ENCODE peak calls at places on chromosomes 5 and 9, in ten cellular contexts. One of them, this sample, is unnamed.

GRCh38 chr5:105924366-105924765 is 1746.4 kb downstream of the EFNA5 start:
- DNase-seq in suprapubic skin: no peak
- DNase-seq in WERI-Rb-1: no peak
- DNase-seq in HepG2: no peak
- DNase-seq in kidney: no peak
- DNase-seq in psoas muscle: no peak
- DNase-seq in upper lobe of right lung: no peak
- DNase-seq in NB4: no peak
- DNase-seq in ovary: no peak
- DNase-seq in GM23248: peak
- DNase-seq in this sample: no peak

GRCh38 chr5:52469835-52470234 is 317.9 kb upstream of the ITGA1 start:
- DNase-seq in suprapubic skin: no peak
- DNase-seq in WERI-Rb-1: no peak
- DNase-seq in HepG2: no peak
- DNase-seq in kidney: no peak
- DNase-seq in psoas muscle: no peak
- DNase-seq in upper lobe of right lung: no peak
- DNase-seq in NB4: peak
- DNase-seq in ovary: no peak
- DNase-seq in GM23248: no peak
- DNase-seq in this sample: no peak

GRCh38 chr9:124040186-124040920 is 28.8 kb downstream of the LHX2 start:
- DNase-seq in suprapubic skin: no peak
- DNase-seq in WERI-Rb-1: peak
- DNase-seq in HepG2: no peak
- DNase-seq in kidney: no peak
- DNase-seq in psoas muscle: no peak
- DNase-seq in upper lobe of right lung: no peak
- DNase-seq in NB4: peak
- DNase-seq in ovary: no peak
- DNase-seq in GM23248: peak
- DNase-seq in this sample: no peak

GRCh38 chr5:143554194-143554717 is 150.8 kb upstream of the NR3C1 start:
- DNase-seq in suprapubic skin: no peak
- DNase-seq in WERI-Rb-1: no peak
- DNase-seq in HepG2: no peak
- DNase-seq in kidney: no peak
- DNase-seq in psoas muscle: no peak
- DNase-seq in upper lobe of right lung: no peak
- DNase-seq in NB4: peak
- DNase-seq in ovary: no peak
- DNase-seq in GM23248: peak
- DNase-seq in this sample: no peak

GRCh38 chr5:94627191-94627590 is 8.7 kb downstream of the SLF1 start:
- DNase-seq in suprapubic skin: no peak
- DNase-seq in WERI-Rb-1: no peak
- DNase-seq in HepG2: no peak
- DNase-seq in kidney: no peak
- DNase-seq in psoas muscle: no peak
- DNase-seq in upper lobe of right lung: no peak
- DNase-seq in NB4: no peak
- DNase-seq in ovary: no peak
- DNase-seq in GM23248: no peak
- DNase-seq in this sample: no peak

GRCh38 chr9:89994988-89995613 is 390.3 kb downstream of the GADD45G start:
- DNase-seq in suprapubic skin: no peak
- DNase-seq in WERI-Rb-1: no peak
- DNase-seq in HepG2: peak
- DNase-seq in kidney: no peak
- DNase-seq in psoas muscle: no peak
- DNase-seq in upper lobe of right lung: no peak
- DNase-seq in NB4: peak
- DNase-seq in ovary: peak
- DNase-seq in GM23248: no peak
- DNase-seq in this sample: no peak

GRCh38 chr5:158609729-158610128 is 490.0 kb downstream of the EBF1 start:
- DNase-seq in suprapubic skin: no peak
- DNase-seq in WERI-Rb-1: no peak
- DNase-seq in HepG2: no peak
- DNase-seq in kidney: no peak
- DNase-seq in psoas muscle: no peak
- DNase-seq in upper lobe of right lung: no peak
- DNase-seq in NB4: no peak
- DNase-seq in ovary: no peak
- DNase-seq in GM23248: peak
- DNase-seq in this sample: no peak

GRCh38 chr5:141514330-141515111 is 25.6 kb downstream of the PCDHGC5 start:
- DNase-seq in suprapubic skin: no peak
- DNase-seq in WERI-Rb-1: no peak
- DNase-seq in HepG2: no peak
- DNase-seq in kidney: no peak
- DNase-seq in psoas muscle: peak
- DNase-seq in upper lobe of right lung: no peak
- DNase-seq in NB4: no peak
- DNase-seq in ovary: no peak
- DNase-seq in GM23248: peak
- DNase-seq in this sample: no peak

GRCh38 chr9:16429671-16430070 is 440.8 kb downstream of the BNC2 start:
- DNase-seq in suprapubic skin: no peak
- DNase-seq in WERI-Rb-1: peak
- DNase-seq in HepG2: no peak
- DNase-seq in kidney: no peak
- DNase-seq in psoas muscle: no peak
- DNase-seq in upper lobe of right lung: no peak
- DNase-seq in NB4: no peak
- DNase-seq in ovary: no peak
- DNase-seq in GM23248: no peak
- DNase-seq in this sample: no peak

GRCh38 chr5:24509943-24510342 is 134.8 kb downstream of the CDH10 start:
- DNase-seq in suprapubic skin: no peak
- DNase-seq in WERI-Rb-1: no peak
- DNase-seq in HepG2: no peak
- DNase-seq in kidney: no peak
- DNase-seq in psoas muscle: no peak
- DNase-seq in upper lobe of right lung: no peak
- DNase-seq in NB4: no peak
- DNase-seq in ovary: no peak
- DNase-seq in GM23248: no peak
- DNase-seq in this sample: no peak

GRCh38 chr9:94888775-94889174 is 162.3 kb downstream of the AOPEP start:
- DNase-seq in suprapubic skin: no peak
- DNase-seq in WERI-Rb-1: no peak
- DNase-seq in HepG2: no peak
- DNase-seq in kidney: no peak
- DNase-seq in psoas muscle: no peak
- DNase-seq in upper lobe of right lung: no peak
- DNase-seq in NB4: no peak
- DNase-seq in ovary: no peak
- DNase-seq in GM23248: no peak
- DNase-seq in this sample: no peak

GRCh38 chr9:134045841-134046544 is 20.7 kb downstream of the BRD3OS start:
- DNase-seq in suprapubic skin: no peak
- DNase-seq in WERI-Rb-1: no peak
- DNase-seq in HepG2: no peak
- DNase-seq in kidney: peak
- DNase-seq in psoas muscle: peak
- DNase-seq in upper lobe of right lung: no peak
- DNase-seq in NB4: no peak
- DNase-seq in ovary: no peak
- DNase-seq in GM23248: no peak
- DNase-seq in this sample: no peak

GRCh38 chr5:62475072-62475471 is 62.5 kb downstream of the IPO11 start:
- DNase-seq in suprapubic skin: no peak
- DNase-seq in WERI-Rb-1: no peak
- DNase-seq in HepG2: no peak
- DNase-seq in kidney: no peak
- DNase-seq in psoas muscle: peak
- DNase-seq in upper lobe of right lung: no peak
- DNase-seq in NB4: peak
- DNase-seq in ovary: no peak
- DNase-seq in GM23248: peak
- DNase-seq in this sample: no peak

GRCh38 chr9:36141288-36141687 is 4.8 kb downstream of the GLIPR2 start:
- DNase-seq in suprapubic skin: no peak
- DNase-seq in WERI-Rb-1: no peak
- DNase-seq in HepG2: no peak
- DNase-seq in kidney: peak
- DNase-seq in psoas muscle: no peak
- DNase-seq in upper lobe of right lung: no peak
- DNase-seq in NB4: no peak
- DNase-seq in ovary: no peak
- DNase-seq in GM23248: peak
- DNase-seq in this sample: no peak

GRCh38 chr5:90383903-90384302 is 25.7 kb downstream of the CETN3 start:
- DNase-seq in suprapubic skin: no peak
- DNase-seq in WERI-Rb-1: no peak
- DNase-seq in HepG2: no peak
- DNase-seq in kidney: no peak
- DNase-seq in psoas muscle: no peak
- DNase-seq in upper lobe of right lung: no peak
- DNase-seq in NB4: no peak
- DNase-seq in ovary: no peak
- DNase-seq in GM23248: no peak
- DNase-seq in this sample: no peak
- H3K4me3 ChIP-seq in suprapubic skin: no peak
- H3K4me3 ChIP-seq in WERI-Rb-1: no peak
- H3K4me3 ChIP-seq in HepG2: no peak
- H3K4me3 ChIP-seq in kidney: no peak
- H3K4me3 ChIP-seq in psoas muscle: no peak
- H3K4me3 ChIP-seq in upper lobe of right lung: no peak
- H3K4me3 ChIP-seq in NB4: no peak
- H3K4me3 ChIP-seq in ovary: no peak
- H3K4me3 ChIP-seq in GM23248: no peak
- H3K4me3 ChIP-seq in this sample: no peak

GRCh38 chr5:139696167-139696893 is 48.2 kb downstream of the CXXC5 start:
- DNase-seq in suprapubic skin: no peak
- DNase-seq in WERI-Rb-1: no peak
- DNase-seq in HepG2: no peak
- DNase-seq in kidney: no peak
- DNase-seq in psoas muscle: no peak
- DNase-seq in upper lobe of right lung: no peak
- DNase-seq in NB4: no peak
- DNase-seq in ovary: no peak
- DNase-seq in GM23248: peak
- DNase-seq in this sample: no peak
- H3K4me3 ChIP-seq in suprapubic skin: peak
- H3K4me3 ChIP-seq in WERI-Rb-1: peak
- H3K4me3 ChIP-seq in HepG2: peak
- H3K4me3 ChIP-seq in kidney: peak
- H3K4me3 ChIP-seq in psoas muscle: peak
- H3K4me3 ChIP-seq in upper lobe of right lung: peak
- H3K4me3 ChIP-seq in NB4: no peak
- H3K4me3 ChIP-seq in ovary: peak
- H3K4me3 ChIP-seq in GM23248: peak
- H3K4me3 ChIP-seq in this sample: no peak

GRCh38 chr9:86924206-86924605 is 23.1 kb downstream of the GAS1 start:
- DNase-seq in suprapubic skin: no peak
- DNase-seq in WERI-Rb-1: no peak
- DNase-seq in HepG2: no peak
- DNase-seq in kidney: no peak
- DNase-seq in psoas muscle: no peak
- DNase-seq in upper lobe of right lung: no peak
- DNase-seq in NB4: no peak
- DNase-seq in ovary: no peak
- DNase-seq in GM23248: no peak
- DNase-seq in this sample: no peak
- H3K4me3 ChIP-seq in suprapubic skin: no peak
- H3K4me3 ChIP-seq in WERI-Rb-1: no peak
- H3K4me3 ChIP-seq in HepG2: no peak
- H3K4me3 ChIP-seq in kidney: no peak
- H3K4me3 ChIP-seq in psoas muscle: no peak
- H3K4me3 ChIP-seq in upper lobe of right lung: no peak
- H3K4me3 ChIP-seq in NB4: no peak
- H3K4me3 ChIP-seq in ovary: no peak
- H3K4me3 ChIP-seq in GM23248: no peak
- H3K4me3 ChIP-seq in this sample: no peak

DNA sequence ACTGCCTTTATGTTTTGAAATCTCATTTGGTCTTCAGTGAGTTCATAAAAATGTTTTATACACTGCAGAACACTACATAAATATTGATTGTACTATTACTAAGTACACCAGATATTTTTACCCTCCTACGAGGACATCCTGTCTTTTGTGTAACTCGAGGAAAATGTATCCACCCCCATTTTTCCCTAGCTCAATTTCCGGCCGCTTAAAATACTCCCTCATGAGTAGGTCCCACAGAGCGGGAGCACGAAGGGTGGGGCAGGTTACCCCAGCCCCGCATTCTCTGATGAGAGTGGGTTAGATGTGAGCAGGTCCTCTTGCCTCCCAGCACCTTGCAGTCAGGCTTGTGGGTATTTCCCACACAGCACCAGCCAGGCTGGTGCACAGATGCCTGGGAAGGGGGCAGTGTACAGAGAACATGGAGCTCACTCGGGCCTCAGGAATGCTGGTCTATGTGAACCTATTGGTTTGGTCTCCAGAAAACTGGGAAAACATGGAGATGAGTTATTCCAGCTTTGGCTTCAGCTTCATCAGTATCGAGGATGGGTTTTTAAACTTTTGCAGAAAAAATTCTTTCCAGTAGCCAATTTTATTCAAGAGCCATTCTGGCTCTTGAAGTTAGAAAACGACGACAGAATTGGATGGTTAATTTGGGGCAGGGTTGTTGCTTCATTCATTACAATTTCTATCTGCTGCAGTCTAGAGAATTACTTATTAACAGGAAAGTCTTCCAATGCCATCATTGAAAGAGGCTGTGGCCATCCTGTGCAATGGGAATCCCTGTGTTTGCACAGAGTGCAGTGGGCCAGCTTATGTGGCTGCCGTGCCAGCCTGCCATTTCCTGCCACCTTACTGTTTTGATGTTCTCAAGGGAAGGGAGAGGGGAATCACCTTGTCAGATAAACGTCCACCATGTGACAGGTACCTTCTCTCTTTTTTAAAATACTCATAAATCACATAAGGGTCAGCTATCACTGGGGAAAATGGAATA is 73.2 kb downstream of the WDR41 start:
- DNase-seq in suprapubic skin: no peak
- DNase-seq in WERI-Rb-1: no peak
- DNase-seq in HepG2: no peak
- DNase-seq in kidney: no peak
- DNase-seq in psoas muscle: no peak
- DNase-seq in upper lobe of right lung: no peak
- DNase-seq in NB4: no peak
- DNase-seq in ovary: no peak
- DNase-seq in GM23248: peak
- DNase-seq in this sample: no peak
- H3K4me3 ChIP-seq in suprapubic skin: no peak
- H3K4me3 ChIP-seq in WERI-Rb-1: no peak
- H3K4me3 ChIP-seq in HepG2: no peak
- H3K4me3 ChIP-seq in kidney: no peak
- H3K4me3 ChIP-seq in psoas muscle: no peak
- H3K4me3 ChIP-seq in upper lobe of right lung: no peak
- H3K4me3 ChIP-seq in NB4: no peak
- H3K4me3 ChIP-seq in ovary: no peak
- H3K4me3 ChIP-seq in GM23248: no peak
- H3K4me3 ChIP-seq in this sample: no peak

This sample was measured in CD8-positive, alpha-beta memory T cell.